ENCODE peak calls at places on chromosomes 2 and 18, in five cellular contexts. B is psoas muscle, Q is AG10803, Z is adrenal gland, Y is IMR-90. P is an unnamed sample.

GRCh38 chr2:206614825-206615224 is 27.5 kb upstream of the FAM237A start:
- DNase-seq in B (no peak), Q (no peak), Z (peak), Y (peak), P (no peak)

GRCh38 chr18:68152770-68153169 is 562.1 kb downstream of the TMX3 start:
- DNase-seq in B (no peak), Q (no peak), Z (no peak), Y (no peak), P (no peak)

GRCh38 chr2:9158786-9159779 is 47.5 kb upstream of the ASAP2 start:
- DNase-seq in B (no peak), Q (no peak), Z (no peak), Y (no peak), P (no peak)

GRCh38 chr2:237320801-237321563 is 93.0 kb downstream of the COL6A3 start:
- DNase-seq in B (peak), Q (peak), Z (no peak), Y (no peak), P (no peak)

GRCh38 chr2:169360984-169361705 is 1.2 kb downstream of the LRP2 start:
- DNase-seq in B (no peak), Q (no peak), Z (no peak), Y (no peak), P (no peak)

GRCh38 chr2:216064014-216064630 is 17.5 kb downstream of the PECR start:
- DNase-seq in B (no peak), Q (peak), Z (no peak), Y (peak), P (peak)

GRCh38 chr18:73564073-73564472 is 583.6 kb downstream of the FBXO15 start:
- DNase-seq in B (no peak), Q (peak), Z (no peak), Y (peak), P (peak)

GRCh38 chr2:11784747-11785610 is 38.5 kb downstream of the LPIN1 start:
- DNase-seq in B (peak), Q (peak), Z (peak), Y (peak), P (no peak)

GRCh38 chr2:104733544-104733943 is 120.4 kb upstream of the POU3F3 start:
- DNase-seq in B (no peak), Q (no peak), Z (no peak), Y (no peak), P (no peak)

GRCh38 chr2:27185331-27186026 is 26.4 kb upstream of the ATRAID start:
- DNase-seq in B (peak), Q (peak), Z (peak), Y (peak), P (peak)

GRCh38 chr2:17757321-17757720 is 3.4 kb downstream of the GEN1 start:
- DNase-seq in B (no peak), Q (peak), Z (no peak), Y (peak), P (no peak)

GRCh38 chr2:12534646-12535263 is 182.0 kb upstream of the TRIB2 start:
- DNase-seq in B (no peak), Q (peak), Z (no peak), Y (peak), P (peak)

GRCh38 chr18:42574871-42575270 is 540.6 kb downstream of the RIT2 start:
- DNase-seq in B (no peak), Q (no peak), Z (no peak), Y (no peak), P (no peak)

GRCh38 chr2:216810399-216811160 is 49.3 kb downstream of the TNP1 start:
- DNase-seq in B (peak), Q (no peak), Z (no peak), Y (no peak), P (no peak)

GRCh38 chr18:37276111-37276510 is 289.5 kb downstream of the CELF4 start:
- DNase-seq in B (no peak), Q (no peak), Z (no peak), Y (no peak), P (no peak)

GRCh38 chr2:220090050-220090449 is 462.6 kb downstream of the SLC4A3 start:
- DNase-seq in B (no peak), Q (no peak), Z (no peak), Y (no peak), P (peak)

GRCh38 chr2:33022989-33023731 is 76.4 kb downstream of the LTBP1 start:
- DNase-seq in B (no peak), Q (peak), Z (no peak), Y (peak), P (no peak)

GRCh38 chr2:182550234-182550633 is 123.4 kb upstream of the PDE1A start:
- DNase-seq in B (no peak), Q (no peak), Z (no peak), Y (no peak), P (no peak)

GRCh38 chr2:46268986-46269385 is 28.2 kb upstream of the EPAS1 start:
- DNase-seq in B (no peak), Q (peak), Z (no peak), Y (peak), P (peak)

GRCh38 chr18:2729757-2730156 is 74.2 kb downstream of the SMCHD1 start:
- DNase-seq in B (no peak), Q (no peak), Z (no peak), Y (no peak), P (no peak)

GRCh38 chr18:35278085-35278484 is 11.9 kb downstream of the ZSCAN30 start:
- DNase-seq in B (no peak), Q (no peak), Z (no peak), Y (no peak), P (no peak)
- TF ChIP-seq CTCF in B (no peak), Q (no peak), Z (no peak), Y (no peak), P (no peak)

GRCh38 chr18:5892772-5893431 is 2.4 kb downstream of the TMEM200C start:
- DNase-seq in B (no peak), Q (no peak), Z (no peak), Y (peak), P (no peak)

GRCh38 chr18:5895886-5896740 is 791 bp upstream of the TMEM200C start:
- DNase-seq in B (peak), Q (no peak), Z (peak), Y (peak), P (no peak)

GRCh38 chr18:5894613-5895299 is 566 bp downstream of the TMEM200C start:
- DNase-seq in B (peak), Q (no peak), Z (peak), Y (peak), P (no peak)

GRCh38 chr18:5894215-5894612 is 1.1 kb downstream of the TMEM200C start:
- DNase-seq in B (no peak), Q (no peak), Z (no peak), Y (peak), P (no peak)

DNA sequence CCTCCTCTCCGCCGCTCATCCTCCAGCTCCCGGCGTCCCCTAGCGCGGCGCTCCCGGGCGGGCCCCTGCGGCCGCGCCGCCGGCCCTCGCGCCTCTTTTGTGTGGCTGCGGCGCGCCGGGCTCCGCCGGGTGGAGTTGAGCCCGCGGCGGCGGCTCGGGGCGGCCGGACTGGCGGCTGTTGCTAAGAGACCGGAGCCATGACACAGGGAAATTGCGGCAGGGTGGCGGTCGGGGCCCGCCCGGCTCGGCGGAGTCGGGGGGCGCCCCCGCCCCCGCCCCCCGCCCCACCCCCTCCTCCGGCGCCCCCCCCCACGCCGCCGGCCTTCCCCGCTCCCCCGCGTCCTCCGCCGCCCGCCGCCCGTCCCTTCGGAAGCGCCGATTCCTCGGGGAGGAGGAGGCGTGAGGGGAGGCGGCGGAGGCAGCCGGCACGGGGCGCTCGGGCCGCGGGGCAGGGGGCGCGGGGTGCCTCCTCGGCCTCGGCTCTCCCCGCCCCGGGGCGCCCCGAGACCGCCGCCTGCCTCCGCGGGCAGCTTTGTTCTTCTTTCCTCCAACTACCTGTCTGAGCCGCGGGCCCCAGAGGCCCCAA is at the start of gene TMEM200C:
- DNase-seq in B (peak), Q (no peak), Z (peak), Y (peak), P (no peak)
- H3K4me3 ChIP-seq in B (peak), Q (no peak), Z (peak), Y (peak), P (peak)

GRCh38 chr2:120949027-120949956 is 213.6 kb downstream of the GLI2 start:
- DNase-seq in B (no peak), Q (no peak), Z (no peak), Y (no peak), P (no peak)
- TF ChIP-seq CTCF in B (peak), Q (peak), Z (no peak), Y (peak), P (peak)

GRCh38 chr2:203237501-203238238 is 1.1 kb upstream of the CYP20A1 start:
- DNase-seq in B (no peak), Q (no peak), Z (no peak), Y (no peak), P (no peak)
- H3K4me3 ChIP-seq in B (peak), Q (peak), Z (no peak), Y (no peak), P (no peak)

DNA sequence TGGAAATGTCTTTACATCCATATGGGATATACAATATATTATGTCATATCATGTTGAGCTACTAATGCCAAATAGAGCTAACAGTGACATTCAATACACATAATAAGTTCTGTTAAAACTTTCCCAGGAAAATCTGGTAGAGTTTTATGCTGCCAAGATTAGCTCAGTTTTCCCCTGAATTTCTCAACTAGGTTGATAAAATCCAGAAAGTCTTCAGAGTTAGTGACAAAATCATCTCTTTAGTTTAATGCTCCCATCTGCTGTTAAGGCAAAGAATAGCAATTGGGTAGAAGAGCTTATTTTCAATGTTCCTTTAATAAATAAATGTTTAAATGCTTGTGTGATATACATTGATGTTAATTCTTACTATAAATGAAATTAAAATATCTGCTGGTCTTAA is 10.0 kb downstream of the COL3A1 start:
- DNase-seq in B (no peak), Q (peak), Z (no peak), Y (peak), P (no peak)
- TF ChIP-seq CTCF in B (peak), Q (peak), Z (no peak), Y (peak), P (peak)

DNA sequence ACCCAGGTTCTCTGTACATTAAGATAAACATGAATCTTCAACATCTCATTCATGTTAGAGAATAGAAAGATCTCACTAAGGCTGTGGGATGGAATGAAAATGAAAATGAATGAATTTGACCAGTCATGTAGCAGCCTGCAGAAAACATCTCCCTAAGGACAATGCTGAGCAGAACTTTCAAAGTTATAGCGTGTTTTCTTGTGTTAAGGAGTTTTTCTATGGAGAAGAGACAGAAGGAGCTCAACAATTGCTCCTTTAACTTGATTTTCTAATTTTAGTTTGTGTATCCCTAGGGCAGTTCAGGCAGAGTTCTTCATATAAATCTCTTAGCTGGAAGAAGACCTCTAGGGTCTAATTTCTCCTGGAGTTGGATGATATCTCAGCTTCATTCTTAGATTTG is 45.2 kb upstream of the PDCL3 start:
- DNase-seq in B (no peak), Q (no peak), Z (no peak), Y (no peak), P (no peak)
- H3K4me3 ChIP-seq in B (no peak), Q (no peak), Z (no peak), Y (no peak), P (no peak)

DNA sequence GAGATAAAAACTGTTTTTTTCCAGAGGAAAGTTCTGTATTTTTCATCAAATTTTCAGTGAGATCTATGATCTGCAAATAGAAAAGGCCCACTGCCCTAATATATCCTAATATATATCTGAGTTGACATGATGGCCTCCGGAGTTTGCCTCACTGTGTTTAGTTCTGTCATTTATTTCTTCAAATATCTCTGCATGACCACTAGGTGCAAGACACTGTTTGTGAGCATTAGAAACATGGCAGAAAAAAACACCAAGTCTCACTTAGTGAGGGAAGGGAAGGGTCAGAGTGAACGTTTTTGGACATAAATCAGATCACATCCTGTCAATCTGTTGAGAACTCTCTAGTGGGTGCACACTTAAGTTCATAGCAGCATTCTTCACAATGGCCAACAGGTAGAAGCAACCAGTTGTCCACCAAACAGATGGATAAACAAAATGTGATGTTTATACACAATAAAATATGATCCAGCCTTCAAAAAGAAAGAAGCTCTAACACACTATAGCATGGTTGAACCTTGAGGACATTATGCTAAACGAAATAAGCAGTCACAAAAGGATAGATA is 53.4 kb downstream of the SPIRE1 start:
- DNase-seq in B (no peak), Q (no peak), Z (no peak), Y (no peak), P (no peak)
- TF ChIP-seq CTCF in B (no peak), Q (no peak), Z (no peak), Y (peak), P (no peak)

GRCh38 chr2:162072181-162072702 is 1.8 kb downstream of the DPP4 start:
- DNase-seq in B (no peak), Q (peak), Z (no peak), Y (peak), P (peak)
- H3K4me3 ChIP-seq in B (no peak), Q (peak), Z (no peak), Y (peak), P (no peak)

GRCh38 chr2:176553685-176554106 is 284.5 kb downstream of the MTX2 start:
- DNase-seq in B (peak), Q (peak), Z (peak), Y (peak), P (no peak)
- TF ChIP-seq CTCF in B (no peak), Q (peak), Z (no peak), Y (no peak), P (peak)